ENCODE peak calls at places on chromosome 12, in five cellular contexts. T, L, N, V and Z are unnamed samples.

GRCh38 chr12:132617822-132618682 is 524 bp upstream of the P2RX2 start:
- DNase-seq in V (no peak), L (no peak), T (no peak), N (no peak), Z (no peak)

GRCh38 chr12:122963928-122964240 is 2.4 kb downstream of the ABCB9 start:
- DNase-seq in T (no peak), N (peak), L (no peak), V (no peak), Z (peak)

GRCh38 chr12:50402270-50403000 is 1.8 kb downstream of the LARP4 start:
- DNase-seq in V (no peak), L (no peak), N (no peak), T (no peak), Z (no peak)

GRCh38 chr12:46371718-46372130 is 849 bp downstream of the SLC38A2 start:
- DNase-seq in N (no peak), T (no peak), V (peak), L (peak), Z (peak)

GRCh38 chr12:31118831-31119530 is 45.3 kb downstream of the DDX11 start:
- DNase-seq in N (no peak), L (peak), T (peak), V (no peak), Z (no peak)

GRCh38 chr12:124673881-124674617 is 106.6 kb upstream of the NCOR2 start:
- DNase-seq in N (no peak), V (no peak), T (no peak), L (no peak), Z (no peak)

GRCh38 chr12:49990269-49990668 is 17.5 kb downstream of the AQP6 start:
- DNase-seq in N (no peak), T (no peak), L (no peak), V (no peak), Z (no peak)

GRCh38 chr12:52032431-52032796 is 18.8 kb upstream of the NR4A1 start:
- DNase-seq in T (no peak), N (peak), V (no peak), L (peak), Z (no peak)

GRCh38 chr12:2259368-2259767 is 206.6 kb downstream of the CACNA1C start:
- DNase-seq in L (no peak), V (no peak), T (no peak), N (no peak), Z (no peak)

GRCh38 chr12:48768736-48769135 is 20.2 kb downstream of the ADCY6 start:
- DNase-seq in V (no peak), T (no peak), L (no peak), N (no peak), Z (no peak)

GRCh38 chr12:104643921-104644669 is 187.3 kb downstream of the CHST11 start:
- DNase-seq in N (no peak), L (no peak), T (no peak), V (no peak), Z (no peak)

GRCh38 chr12:103505371-103506236 is 9.8 kb upstream of the C12orf42 start:
- DNase-seq in L (no peak), T (no peak), N (no peak), V (no peak), Z (no peak)

GRCh38 chr12:50825372-50825838 is 17.3 kb upstream of the TMPRSS12 start:
- DNase-seq in N (peak), V (no peak), L (no peak), T (peak), Z (no peak)

GRCh38 chr12:31317471-31318397 is 8.2 kb downstream of the SINHCAF start:
- DNase-seq in N (no peak), T (no peak), L (no peak), V (no peak), Z (no peak)

GRCh38 chr12:3055712-3056467 is 21.3 kb upstream of the TSPAN9 start:
- DNase-seq in L (peak), N (peak), V (no peak), T (no peak), Z (no peak)

GRCh38 chr12:32139064-32139421 is 32.4 kb downstream of the BICD1 start:
- DNase-seq in N (peak), T (no peak), V (peak), L (no peak), Z (peak)

GRCh38 chr12:46752396-46752795 is 73.4 kb downstream of the SLC38A4 start:
- DNase-seq in L (no peak), T (no peak), V (no peak), N (no peak), Z (no peak)

GRCh38 chr12:105748806-105749600 is 389.8 kb downstream of the NUAK1 start:
- DNase-seq in L (peak), T (no peak), N (peak), V (no peak), Z (peak)

GRCh38 chr12:51976376-51977160 is 25.1 kb downstream of the ACVR1B start:
- DNase-seq in L (no peak), N (peak), T (no peak), V (no peak), Z (no peak)

GRCh38 chr12:97899956-97900355 is 437.4 kb downstream of the RMST start:
- DNase-seq in L (no peak), T (no peak), N (no peak), V (no peak), Z (no peak)

GRCh38 chr12:99810718-99811593 is 163.4 kb downstream of the GARIN6 start:
- DNase-seq in L (no peak), T (peak), V (no peak), N (peak), Z (no peak)

GRCh38 chr12:47781479-47782371 is 8.7 kb downstream of the SLC48A1 start:
- DNase-seq in L (no peak), V (no peak), T (no peak), N (no peak), Z (no peak)

GRCh38 chr12:132559652-132560420 is 50.5 kb downstream of the LRCOL1 start:
- DNase-seq in V (no peak), N (peak), L (no peak), T (peak), Z (no peak)

GRCh38 chr12:111450676-111451075 is 45.0 kb downstream of the SH2B3 start:
- DNase-seq in V (no peak), N (no peak), T (no peak), L (peak), Z (no peak)

GRCh38 chr12:49328816-49329215 is 5.8 kb downstream of the TROAP start:
- DNase-seq in V (no peak), L (no peak), T (no peak), N (no peak), Z (no peak)

GRCh38 chr12:51118706-51119105 is 35.3 kb upstream of the CSRNP2 start:
- DNase-seq in N (peak), L (no peak), V (no peak), T (peak), Z (no peak)

GRCh38 chr12:52191841-52192791 is at the start of gene KRT80:
- DNase-seq in N (peak), T (peak), V (no peak), L (peak), Z (peak)

GRCh38 chr12:6935551-6936377 is 7.9 kb upstream of the RNU7-1 start:
- DNase-seq in V (no peak), L (no peak), T (no peak), N (no peak), Z (no peak)

GRCh38 chr12:93762059-93762719 is 85.0 kb downstream of the CRADD start:
- DNase-seq in N (peak), T (no peak), V (no peak), L (no peak), Z (no peak)

GRCh38 chr12:101832030-101832429 is 1.3 kb upstream of the GNPTAB start:
- DNase-seq in N (no peak), V (no peak), T (no peak), L (no peak), Z (no peak)

GRCh38 chr12:132748319-132748718 is 13.3 kb downstream of the ANKLE2 start:
- DNase-seq in L (no peak), V (no peak), T (no peak), N (no peak), Z (no peak)

GRCh38 chr12:47840571-47840970 is 20.9 kb upstream of the HDAC7 start:
- DNase-seq in N (no peak), V (no peak), L (no peak), T (no peak), Z (no peak)

GRCh38 chr12:119592232-119592631 is 1.3 kb upstream of the TMEM233 start:
- DNase-seq in T (no peak), V (no peak), L (no peak), N (peak), Z (no peak)

GRCh38 chr12:133231001-133231400 is 4.7 kb downstream of the ANHX start:
- DNase-seq in N (no peak), L (no peak), T (no peak), V (no peak), Z (no peak)

GRCh38 chr12:112183591-112184021 is 58.2 kb downstream of the TRAFD1 start:
- DNase-seq in N (no peak), T (no peak), V (no peak), L (no peak), Z (no peak)

DNA sequence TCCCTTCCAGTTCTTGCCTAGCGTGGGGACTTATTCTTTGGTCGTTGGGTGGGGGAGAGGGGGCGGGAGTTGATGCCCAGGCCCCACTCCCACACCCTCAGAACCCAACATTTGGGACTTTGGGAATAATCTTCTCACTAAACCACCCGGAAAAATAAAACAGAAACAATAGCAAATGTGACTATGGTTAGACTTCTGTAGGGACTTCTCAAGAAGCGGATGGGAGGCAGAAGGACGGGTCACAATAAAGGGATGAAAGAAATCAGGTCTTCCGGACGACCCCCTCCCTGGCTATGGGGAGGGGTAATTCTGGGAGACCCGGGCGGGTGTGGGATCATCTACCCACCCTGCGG is 28.5 kb upstream of the SMUG1 start:
- DNase-seq in T (no peak), N (no peak), V (no peak), L (no peak), Z (no peak)
- TF ChIP-seq CTCF in T (no peak), N (no peak), V (peak), L (no peak), Z (no peak)

DNA sequence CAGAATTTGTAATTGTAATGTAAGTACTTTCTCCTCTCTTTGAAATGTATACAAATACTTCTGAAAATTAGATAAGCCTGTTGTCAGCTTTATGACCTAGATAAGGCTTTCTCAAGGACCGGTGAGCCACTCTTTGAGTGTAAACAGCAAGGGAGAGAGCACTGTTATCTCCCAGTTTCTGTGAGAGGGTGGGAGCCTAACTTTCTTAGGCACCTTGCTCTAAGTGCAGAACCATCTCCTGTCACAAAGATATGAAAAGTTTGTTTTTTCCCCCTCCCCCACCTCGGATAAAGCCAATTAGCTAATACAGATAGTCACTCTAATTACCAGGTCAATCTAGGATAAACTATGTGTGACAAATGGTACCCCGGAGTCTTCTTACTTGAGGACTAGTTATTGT is 35.8 kb downstream of the CAPS2 start:
- DNase-seq in L (no peak), V (no peak), N (no peak), T (no peak), Z (no peak)
- TF ChIP-seq CTCF in L (no peak), V (no peak), N (no peak), T (no peak), Z (no peak)

GRCh38 chr12:11171953-11172675 is 1.1 kb downstream of the SMIM10L1 start:
- DNase-seq in N (peak), V (no peak), T (no peak), L (no peak), Z (no peak)

GRCh38 chr12:11166300-11166699 is 4.7 kb upstream of the SMIM10L1 start:
- DNase-seq in V (no peak), L (no peak), T (no peak), N (no peak), Z (no peak)

GRCh38 chr12:11170810-11171144 is 217 bp upstream of the SMIM10L1 start:
- DNase-seq in T (no peak), V (no peak), L (no peak), N (no peak), Z (no peak)

GRCh38 chr12:11174022-11174421 is 3.0 kb downstream of the SMIM10L1 start:
- DNase-seq in N (no peak), V (no peak), L (no peak), T (no peak), Z (no peak)

GRCh38 chr12:11171145-11171952 is at the start of gene SMIM10L1:
- DNase-seq in L (peak), T (peak), V (peak), N (peak), Z (peak)
- TF ChIP-seq CTCF in L (no peak), T (no peak), V (no peak), N (no peak), Z (no peak)

DNA sequence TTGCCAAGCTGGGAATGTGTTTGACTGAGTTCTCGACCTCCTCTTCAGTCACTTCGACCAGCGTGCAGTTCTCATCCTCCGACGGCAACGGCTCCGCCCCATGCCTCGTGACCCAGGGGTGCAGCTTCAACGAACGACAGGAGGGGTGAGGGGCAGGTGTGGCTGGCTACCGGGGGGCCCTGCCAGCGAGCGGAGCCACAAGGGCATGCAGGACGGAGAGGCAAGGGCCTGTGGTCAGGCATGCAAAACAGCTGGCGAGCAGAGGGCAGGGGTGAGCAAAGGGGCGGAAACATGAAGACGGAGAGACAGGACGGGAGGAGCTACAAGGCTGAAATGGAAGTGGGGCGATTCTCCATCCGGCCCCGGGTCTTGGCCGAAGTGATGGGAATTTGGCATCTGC is 38.7 kb downstream of the P2RX4 start:
- DNase-seq in N (no peak), V (no peak), L (no peak), T (no peak), Z (no peak)
- TF ChIP-seq CTCF in N (no peak), V (no peak), L (no peak), T (no peak), Z (no peak)